ENCODE peak calls at places on chromosome X, in eight cellular contexts. F, A, V, Z, E, U, N and B are unnamed samples.

GRCh38 chrX:112513154-112513553 is 166.6 kb downstream of the LHFPL1 start:
- DNase-seq in N (peak), V (no peak), F (no peak), Z (no peak), E (no peak), A (no peak), U (no peak), B (no peak)

GRCh38 chrX:21528076-21528475 is 130.1 kb downstream of the KLHL34 start:
- DNase-seq in F (no peak), N (peak), V (no peak), Z (no peak), U (peak), E (no peak), A (no peak), B (no peak)

GRCh38 chrX:120120223-120120622 is 4.5 kb upstream of the RHOXF1 start:
- DNase-seq in F (no peak), Z (no peak), N (no peak), U (peak), A (no peak), V (no peak), E (peak), B (no peak)

GRCh38 chrX:51851507-51852085 is 41.8 kb upstream of the MAGED1 start:
- DNase-seq in N (no peak), U (no peak), V (no peak), Z (no peak), E (no peak), A (no peak), F (no peak), B (no peak)

GRCh38 chrX:43585922-43586321 is 70.2 kb upstream of the MAOA start:
- DNase-seq in N (no peak), E (no peak), A (no peak), Z (no peak), U (no peak), F (no peak), V (no peak), B (no peak)

GRCh38 chrX:72351606-72352338 is 46.1 kb upstream of the CITED1 start:
- DNase-seq in E (no peak), U (peak), Z (no peak), N (no peak), V (no peak), F (no peak), A (no peak), B (no peak)

GRCh38 chrX:6821730-6822129 is 286.8 kb upstream of the VCX3A start:
- DNase-seq in E (no peak), F (no peak), U (no peak), A (no peak), N (no peak), V (no peak), Z (no peak), B (no peak)

GRCh38 chrX:106177982-106178321 is 9.8 kb downstream of the PWWP3B start:
- DNase-seq in F (no peak), Z (no peak), A (no peak), E (no peak), V (no peak), U (no peak), N (peak), B (no peak)

GRCh38 chrX:132758778-132759177 is 199.7 kb downstream of the HS6ST2 start:
- DNase-seq in V (no peak), N (no peak), Z (no peak), A (no peak), U (no peak), F (no peak), E (no peak), B (no peak)

GRCh38 chrX:21972721-21973120 is 32.2 kb downstream of the SMS start:
- DNase-seq in A (peak), E (no peak), Z (no peak), V (peak), F (no peak), N (peak), U (peak), B (no peak)